ENCODE peak calls at places on chromosomes 13 and 19, in five cellular contexts. P is H1, Z is H9, X is trophoblast cell, E is mesenchymal stem cell. K is an unnamed sample.

GRCh38 chr13:47463726-47464125 is 537.3 kb downstream of the SUCLA2 start:
- DNase-seq in P (no peak), Z (peak; percentile 53), X (no peak), E (peak; percentile 80), K (no peak)

GRCh38 chr19:38032151-38032550 is 125.1 kb downstream of the SIPA1L3 start:
- DNase-seq in P (no peak), Z (no peak), E (no peak), X (peak; percentile 74), K (no peak)

GRCh38 chr13:22325761-22326160 is 654.9 kb downstream of the FGF9 start:
- DNase-seq in X (no peak), E (no peak), P (peak; percentile 9), Z (peak; percentile 59), K (no peak)

GRCh38 chr13:29969286-29969685 is 118.9 kb upstream of the UBL3 start:
- DNase-seq in Z (no peak), E (no peak), X (peak; percentile 4), P (no peak), K (no peak)

GRCh38 chr19:10641248-10641647 is 12.9 kb upstream of the ILF3 start:
- DNase-seq in P (no peak), E (no peak), Z (no peak), X (no peak), K (no peak)

GRCh38 chr19:56140583-56141415 is at the start of gene ZNF444:
- DNase-seq in P (peak; percentile 99), X (peak; percentile 100), E (peak; percentile 100), Z (peak; percentile 99), K (peak; percentile 99)

GRCh38 chr13:109281823-109282239 is 504.6 kb downstream of the IRS2 start:
- DNase-seq in Z (no peak), X (no peak), E (no peak), P (no peak), K (no peak)

GRCh38 chr13:30486230-30487074 is 20.7 kb upstream of the HMGB1 start:
- DNase-seq in Z (peak; percentile 40), X (peak; percentile 99), P (no peak), E (no peak), K (no peak)

GRCh38 chr19:10135551-10136334 is 16.0 kb upstream of the EIF3G start:
- DNase-seq in P (no peak), E (no peak), X (no peak), Z (no peak), K (no peak)

GRCh38 chr19:33110201-33110910 is 21.6 kb upstream of the WDR88 start:
- DNase-seq in Z (no peak), P (no peak), E (no peak), X (peak; percentile 50), K (no peak)

GRCh38 chr19:34806976-34807860 is 34.2 kb upstream of the ZNF599 start:
- DNase-seq in Z (no peak), X (no peak), E (no peak), P (no peak), K (no peak)

GRCh38 chr19:55694241-55694655 is 19.2 kb downstream of the EPN1 start:
- DNase-seq in X (no peak), E (no peak), Z (no peak), P (no peak), K (no peak)

GRCh38 chr13:74465279-74465678 is 331.1 kb upstream of the KLF12 start:
- DNase-seq in E (no peak), X (no peak), P (no peak), Z (peak; percentile 34), K (no peak)

GRCh38 chr13:27712421-27712820 is 79.9 kb upstream of the GSX1 start:
- DNase-seq in E (peak; percentile 21), P (no peak), X (peak; percentile 4), Z (no peak), K (no peak)

GRCh38 chr13:51065372-51066090 is 45.5 kb downstream of the C13orf42 start:
- DNase-seq in X (no peak), P (no peak), E (no peak), Z (no peak), K (no peak)

GRCh38 chr13:25752957-25753540 is 298.8 kb downstream of the SHISA2 start:
- DNase-seq in X (no peak), E (peak; percentile 81), P (no peak), Z (no peak), K (no peak)

GRCh38 chr13:51341804-51342203 is 2.3 kb downstream of the SERPINE3 start:
- DNase-seq in Z (no peak), P (no peak), E (no peak), X (peak; percentile 5), K (no peak)

GRCh38 chr19:5293607-5294089 is 47.0 kb downstream of the PTPRS start:
- DNase-seq in P (no peak), X (no peak), Z (peak; percentile 79), E (peak; percentile 54), K (peak; percentile 92)

GRCh38 chr19:29872224-29872731 is 60.5 kb downstream of the CCNE1 start:
- DNase-seq in X (peak; percentile 67), Z (peak; percentile 69), P (no peak), E (peak; percentile 35), K (peak; percentile 31)

GRCh38 chr19:19211499-19212432 is at the start of gene NCAN:
- DNase-seq in E (no peak), Z (peak; percentile 47), X (no peak), P (no peak), K (peak; percentile 42)

GRCh38 chr19:40278361-40279045 is 6.6 kb downstream of the AKT2 start:
- DNase-seq in X (no peak), E (no peak), P (no peak), Z (no peak), K (no peak)

GRCh38 chr19:12949363-12950284 is 4.0 kb downstream of the RAD23A start:
- DNase-seq in E (no peak), X (no peak), P (no peak), Z (no peak), K (no peak)

GRCh38 chr19:48914181-48914580 is 14.1 kb downstream of the NUCB1 start:
- DNase-seq in X (peak; percentile 84), P (no peak), Z (no peak), E (no peak), K (no peak)

GRCh38 chr19:7789447-7789846 is 26.4 kb downstream of the CLEC4M start:
- DNase-seq in P (no peak), Z (peak; percentile 91), E (no peak), X (peak; percentile 37), K (no peak)

GRCh38 chr13:33322965-33323668 is 37.6 kb upstream of the STARD13 start:
- DNase-seq in Z (no peak), X (no peak), E (no peak), P (no peak), K (no peak)

GRCh38 chr13:113849546-113849945 is 14.3 kb downstream of the GAS6 start:
- DNase-seq in Z (no peak), X (no peak), E (no peak), P (no peak), K (no peak)

GRCh38 chr13:30745917-30746686 is 10.8 kb downstream of the ALOX5AP start:
- DNase-seq in Z (no peak), X (no peak), P (no peak), E (peak; percentile 64), K (no peak)

GRCh38 chr13:97338571-97338970 is 95.4 kb upstream of the RAP2A start:
- DNase-seq in E (no peak), Z (no peak), X (no peak), P (no peak), K (no peak)

GRCh38 chr13:105948143-105948542 is 587.3 kb downstream of the EFNB2 start:
- DNase-seq in X (no peak), Z (peak; percentile 36), E (no peak), P (no peak), K (no peak)

GRCh38 chr19:34428549-34429285 is 536 bp downstream of the UBA2 start:
- DNase-seq in Z (no peak), P (no peak), E (peak; percentile 64), X (peak; percentile 63), K (peak; percentile 15)

GRCh38 chr19:5436101-5436947 is 18.9 kb upstream of the ZNRF4 start:
- DNase-seq in X (no peak), Z (peak; percentile 94), E (peak; percentile 33), P (peak; percentile 68), K (peak; percentile 89)

GRCh38 chr19:12786950-12787349 is 4.3 kb upstream of the JUNB start:
- DNase-seq in X (no peak), Z (no peak), E (no peak), P (no peak), K (no peak)

GRCh38 chr13:51328488-51328887 is 11.0 kb upstream of the SERPINE3 start:
- DNase-seq in E (no peak), X (no peak), Z (peak; percentile 94), P (peak; percentile 77), K (peak; percentile 69)

GRCh38 chr13:44015808-44016207 is 136.1 kb downstream of the LACC1 start:
- DNase-seq in Z (no peak), E (no peak), P (no peak), X (peak; percentile 35), K (no peak)

GRCh38 chr13:40995997-40996396 is 23.1 kb downstream of the ELF1 start:
- DNase-seq in E (no peak), Z (no peak), P (no peak), X (peak; percentile 58), K (no peak)
- H2BK12ac ChIP-seq in E (no peak overlapping the region), Z (no peak overlapping the region), P (no peak overlapping the region), X (no peak overlapping the region), K (no peak overlapping the region)

DNA sequence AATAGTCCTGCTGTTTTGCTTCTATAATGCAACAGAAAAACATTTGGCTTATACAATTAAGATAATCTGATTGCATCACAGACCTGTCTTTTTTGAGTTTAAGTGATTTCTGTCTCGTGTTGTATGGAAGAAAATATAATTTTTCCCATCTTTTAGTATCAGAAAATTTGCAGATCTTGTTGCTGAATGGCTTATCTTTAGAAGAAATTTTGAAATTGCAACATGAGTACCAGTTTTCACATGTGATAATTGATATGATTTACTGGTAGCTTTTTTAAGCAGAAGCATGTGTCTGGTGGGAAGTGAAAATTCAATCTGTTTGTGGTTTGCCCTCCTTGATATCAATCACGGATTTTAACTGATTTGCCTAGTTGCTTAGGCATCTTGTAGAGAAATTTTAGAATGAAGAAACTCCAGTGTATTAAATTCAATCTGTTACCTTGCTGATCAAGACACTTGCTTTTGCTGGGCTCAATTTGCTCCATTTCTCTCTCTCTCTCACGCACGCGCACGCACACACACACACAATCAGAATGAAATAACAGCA is 89.8 kb upstream of the MYCBP2 start:
- DNase-seq in X (no peak), Z (no peak), E (no peak), P (no peak), K (no peak)
- H3K4me1 ChIP-seq in X (peaks cover 3% of the 10 kb centered on the region), Z (peaks cover 2% of the 10 kb centered on the region), E (no peaks in the 10 kb centered on the region), P (no peaks in the 10 kb centered on the region), K (no peaks in the 10 kb centered on the region)

DNA sequence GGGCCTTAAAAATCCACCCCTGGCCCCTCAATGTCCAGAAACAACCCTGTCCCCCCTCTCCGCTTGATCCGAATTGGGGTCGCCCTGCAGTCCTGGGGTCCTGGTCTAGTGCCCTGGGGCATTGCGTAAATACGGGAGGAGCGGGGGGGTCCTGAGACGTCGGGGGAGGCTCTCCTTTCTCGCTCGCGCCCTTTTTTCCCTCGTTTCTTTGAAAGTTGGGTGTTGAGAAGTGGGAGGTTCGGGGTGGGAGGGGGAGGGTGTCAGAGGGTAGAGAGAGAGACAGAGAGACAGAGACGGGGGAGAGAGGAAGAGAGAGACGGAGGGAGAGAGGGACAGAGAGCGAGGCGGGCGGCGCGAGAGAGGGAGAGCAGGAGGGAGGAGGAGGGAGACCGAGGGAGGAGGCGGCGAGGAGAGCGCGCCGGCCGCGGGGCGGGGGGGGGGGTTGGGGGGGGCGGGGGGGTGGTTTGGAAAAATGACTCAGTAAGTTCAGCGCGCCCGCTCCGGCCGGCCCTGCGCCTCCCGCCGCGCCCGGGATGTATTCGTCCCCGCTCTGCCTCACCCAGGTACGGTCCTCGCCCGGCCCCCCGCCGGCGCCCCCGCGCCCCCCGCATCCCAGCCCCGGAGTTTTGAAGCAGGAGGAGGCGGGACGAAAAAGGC is at the start of gene NFIC:
- DNase-seq in P (no peak), Z (peak; percentile 62), X (peak; percentile 46), E (peak; percentile 90), K (no peak)
- H2BK12ac ChIP-seq in P (peak within 1 kb of the TSS; percentile 84), Z (no peak within 1 kb of the TSS), X (no peak within 1 kb of the TSS), E (peak within 1 kb of the TSS; percentile 28), K (no peak within 1 kb of the TSS)

GRCh38 chr13:79011179-79011578 is 352.2 kb upstream of the OBI1 start:
- DNase-seq in X (no peak), E (no peak), Z (no peak), P (no peak), K (no peak)
- H3K4me1 ChIP-seq in X (no peaks in the 10 kb centered on the region), E (no peaks in the 10 kb centered on the region), Z (no peaks in the 10 kb centered on the region), P (no peaks in the 10 kb centered on the region), K (no peaks in the 10 kb centered on the region)